ENCODE peak calls at places on chromosomes 4 and X, in four cellular contexts. B is cardiac muscle cell, V is endodermal cell, L is Caco-2. T is an unnamed sample. For H3K27me3, H3K36me3 and H3K9me3, the result is how much of the 10 kb centered on the place peaks cover.

GRCh38 chrX:131752493-131753198 is 208.8 kb downstream of the OR13H1 start:
- DNase-seq in B (no peak), V (no peak), L (no peak), T (no peak)

GRCh38 chr4:48967101-48967500 is 19.0 kb upstream of the CWH43 start:
- DNase-seq in B (no peak), V (no peak), L (no peak), T (no peak)

GRCh38 chr4:142656178-142656577 is 189.9 kb downstream of the INPP4B start:
- DNase-seq in B (peak), V (peak), L (peak), T (peak)

GRCh38 chr4:152735302-152735917 is 44.1 kb downstream of the TIGD4 start:
- DNase-seq in B (peak), V (no peak), L (no peak), T (no peak)

GRCh38 chr4:69594382-69594781 is 45.1 kb downstream of the UGT2A2 start:
- DNase-seq in B (no peak), V (no peak), L (no peak), T (no peak)

GRCh38 chr4:6342530-6343293 is 73.1 kb downstream of the WFS1 start:
- DNase-seq in B (peak), V (no peak), L (no peak), T (no peak)

GRCh38 chrX:21973321-21974010 is 33.0 kb downstream of the SMS start:
- DNase-seq in B (no peak), V (no peak), L (peak), T (no peak)

GRCh38 chr4:526971-527460 is 28.0 kb downstream of the PIGG start:
- DNase-seq in B (no peak), V (no peak), L (no peak), T (no peak)

GRCh38 chrX:38664285-38664684 is 102.9 kb downstream of the TSPAN7 start:
- DNase-seq in B (peak), V (peak), L (peak), T (no peak)

GRCh38 chr4:149145803-149146202 is 669.8 kb downstream of the IQCM start:
- DNase-seq in B (no peak), V (no peak), L (no peak), T (no peak)

GRCh38 chrX:12013220-12013619 is 125.1 kb upstream of the FRMPD4 start:
- DNase-seq in B (peak), V (no peak), L (no peak), T (peak)

GRCh38 chr4:102599887-102600286 is 98.7 kb downstream of the NFKB1 start:
- DNase-seq in B (no peak), V (no peak), L (no peak), T (no peak)

GRCh38 chrX:11908371-11908770 is 150.3 kb downstream of the MSL3 start:
- DNase-seq in B (peak), V (peak), L (peak), T (no peak)

GRCh38 chr4:10783351-10783750 is 98.8 kb upstream of the CLNK start:
- DNase-seq in B (peak), V (no peak), L (no peak), T (peak)

GRCh38 chrX:145533534-145533933 is 284.1 kb upstream of the SLITRK2 start:
- DNase-seq in B (no peak), V (no peak), L (no peak), T (no peak)

GRCh38 chrX:72125331-72126047 is 6.2 kb downstream of the RTL5 start:
- DNase-seq in B (no peak), V (peak), L (no peak), T (no peak)

GRCh38 chrX:53114864-53115549 is 21.1 kb downstream of the KANTR start:
- DNase-seq in B (no peak), V (no peak), L (no peak), T (no peak)

GRCh38 chr4:112523764-112524505 is 8.0 kb upstream of the NEUROG2 start:
- DNase-seq in B (peak), V (peak), L (peak), T (peak)
- H3K27me3 ChIP-seq in B (half or more), V (half or more), L (under half), T (under half)

GRCh38 chr4:165288226-165288625 is 39.2 kb upstream of the MSMO1 start:
- DNase-seq in B (no peak), V (no peak), L (no peak), T (no peak)
- H3K36me3 ChIP-seq in B (under half), V (under half), L (under half), T (under half)

GRCh38 chr4:53175640-53176039 is 190.2 kb downstream of the SCFD2 start:
- DNase-seq in B (no peak), V (no peak), L (no peak), T (no peak)
- H3K9me3 ChIP-seq in B (under half), V (under half), L (under half), T (half or more)

GRCh38 chrX:136662104-136662503 is 14.1 kb downstream of the CD40LG start:
- DNase-seq in B (no peak), V (no peak), L (no peak), T (no peak)

GRCh38 chrX:136656596-136656995 is 8.6 kb downstream of the CD40LG start:
- DNase-seq in B (no peak), V (no peak), L (no peak), T (no peak)

GRCh38 chrX:136658151-136658550 is 10.2 kb downstream of the CD40LG start:
- DNase-seq in B (no peak), V (no peak), L (no peak), T (no peak)

GRCh38 chrX:136660896-136661295 is 12.9 kb downstream of the CD40LG start:
- DNase-seq in B (no peak), V (no peak), L (no peak), T (no peak)

DNA sequence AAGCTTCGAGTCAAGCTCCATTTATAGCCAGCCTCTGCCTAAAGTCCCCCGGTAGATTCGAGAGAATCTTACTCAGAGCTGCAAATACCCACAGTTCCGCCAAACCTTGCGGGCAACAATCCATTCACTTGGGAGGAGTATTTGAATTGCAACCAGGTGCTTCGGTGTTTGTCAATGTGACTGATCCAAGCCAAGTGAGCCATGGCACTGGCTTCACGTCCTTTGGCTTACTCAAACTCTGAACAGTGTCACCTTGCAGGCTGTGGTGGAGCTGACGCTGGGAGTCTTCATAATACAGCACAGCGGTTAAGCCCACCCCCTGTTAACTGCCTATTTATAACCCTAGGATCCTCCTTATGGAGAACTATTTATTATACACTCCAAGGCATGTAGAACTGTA is 11.2 kb downstream of the CD40LG start:
- DNase-seq in B (no peak), V (no peak), L (no peak), T (no peak)
- H3K27me3 ChIP-seq in B (under half), V (under half), L (under half), T (under half)

GRCh38 chr4:39533541-39533940 is 6.3 kb upstream of the UGDH start:
- DNase-seq in B (no peak), V (no peak), L (no peak), T (no peak)
- H3K36me3 ChIP-seq in B (under half), V (half or more), L (under half), T (under half)

DNA sequence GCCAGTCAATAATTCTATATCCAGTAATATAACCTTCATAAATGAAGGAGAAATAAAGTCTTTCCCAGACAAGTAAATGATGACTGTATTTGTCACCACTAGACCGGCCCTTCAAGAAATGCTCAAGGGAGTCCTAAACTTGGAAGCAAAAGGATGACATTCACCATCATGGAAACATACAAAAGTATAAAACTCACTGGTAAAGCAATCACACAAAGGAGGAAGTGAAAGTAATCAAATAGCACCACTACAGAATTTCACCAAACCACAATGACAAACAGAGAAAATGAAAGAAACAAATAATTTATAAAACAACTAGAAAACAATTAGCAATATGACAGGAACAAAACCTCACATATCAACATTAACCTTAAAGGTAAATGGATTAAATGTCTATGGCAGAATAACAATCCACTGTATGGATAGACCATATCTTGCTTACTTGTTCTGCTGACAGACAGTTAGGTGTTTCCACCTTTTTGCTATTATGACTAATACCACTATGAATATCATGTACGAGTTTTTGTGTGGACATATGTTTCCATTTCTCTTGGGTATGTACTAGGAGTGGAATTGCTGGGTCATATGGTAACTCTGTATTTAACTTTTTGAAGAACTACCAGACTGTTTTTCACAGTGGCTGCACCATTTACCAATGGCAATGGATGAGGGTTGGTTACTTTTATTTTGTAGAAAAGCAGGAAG is 44.9 kb downstream of the NAT8L start:
- DNase-seq in B (no peak), V (no peak), L (no peak), T (no peak)
- H3K9me3 ChIP-seq in B (under half), V (under half), L (under half), T (under half)

GRCh38 chrX:627510-627964 is 3.1 kb upstream of the SHOX start:
- DNase-seq in B (no peak), V (no peak), L (no peak), T (no peak)
- H3K27me3 ChIP-seq in B (half or more), V (half or more), L (under half), T (under half)

GRCh38 chr4:87130482-87130881 is 89.9 kb downstream of the KLHL8 start:
- DNase-seq in B (no peak), V (no peak), L (no peak), T (no peak)

GRCh38 chr4:87132035-87132434 is 88.4 kb downstream of the KLHL8 start:
- DNase-seq in B (no peak), V (no peak), L (no peak), T (no peak)

GRCh38 chr4:87129681-87130080 is 90.7 kb downstream of the KLHL8 start:
- DNase-seq in B (no peak), V (no peak), L (no peak), T (no peak)

GRCh38 chr4:87133183-87133582 is 87.2 kb downstream of the KLHL8 start:
- DNase-seq in B (no peak), V (no peak), L (no peak), T (no peak)

DNA sequence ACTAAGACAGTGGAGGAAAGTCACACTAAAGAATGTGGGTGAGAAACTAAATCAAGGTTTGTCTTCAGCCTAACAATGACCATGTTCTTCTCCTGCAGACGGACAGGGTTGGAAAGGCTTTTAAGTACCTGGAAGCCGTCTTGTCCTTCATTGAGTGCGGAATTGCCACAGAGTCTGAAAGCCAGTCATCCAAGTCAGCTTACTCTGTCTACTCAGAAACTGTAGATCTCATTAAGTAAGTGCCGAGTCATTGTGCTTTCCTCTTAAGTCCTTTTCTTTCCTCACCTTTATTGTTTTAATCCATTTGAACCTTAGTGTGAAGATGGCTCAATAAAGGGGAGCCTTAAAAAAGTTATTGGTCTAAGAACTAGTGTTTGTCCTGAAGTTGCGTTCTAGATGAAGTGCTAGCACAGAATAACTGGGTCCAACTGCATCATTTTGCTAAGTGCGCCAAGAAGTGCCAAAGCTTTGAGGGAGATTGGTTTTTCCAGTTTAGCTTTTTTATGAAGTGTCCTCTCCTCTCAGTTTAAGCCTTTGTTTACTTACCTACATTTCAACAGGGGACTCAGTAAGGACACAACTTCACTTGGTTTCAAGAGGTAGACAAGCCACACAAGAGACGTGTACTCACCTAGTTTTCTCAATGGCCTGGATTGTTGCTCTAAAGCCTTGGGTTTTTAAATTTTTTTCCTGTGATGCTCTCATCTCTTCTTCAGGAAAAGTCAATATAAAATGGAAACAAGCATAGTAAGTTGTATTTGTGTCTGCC is 89.2 kb downstream of the KLHL8 start:
- DNase-seq in B (no peak), V (no peak), L (no peak), T (no peak)
- H3K36me3 ChIP-seq in B (under half), V (half or more), L (under half), T (under half)